ENCODE peak calls at places on chromosome 19, in five cellular contexts. One of them, this sample, is unnamed.

GRCh38 chr19:57560049-57560491 is 407 bp upstream of the ZNF550 start:
- DNase-seq in neural progenitor cell: no peak
- DNase-seq in A549: no peak
- DNase-seq in fibroblast of lung: peak
- DNase-seq in pancreas: peak
- DNase-seq in this sample: no peak

GRCh38 chr19:55546822-55547614 is 1.7 kb upstream of the SBK3 start:
- DNase-seq in neural progenitor cell: peak
- DNase-seq in A549: no peak
- DNase-seq in fibroblast of lung: peak
- DNase-seq in pancreas: no peak
- DNase-seq in this sample: no peak

GRCh38 chr19:31356587-31357314 is 7.5 kb upstream of the TSHZ3 start:
- DNase-seq in neural progenitor cell: peak
- DNase-seq in A549: no peak
- DNase-seq in fibroblast of lung: peak
- DNase-seq in pancreas: peak
- DNase-seq in this sample: peak

GRCh38 chr19:12802267-12803106 is 618 bp downstream of the THSD8 start:
- DNase-seq in neural progenitor cell: no peak
- DNase-seq in A549: no peak
- DNase-seq in fibroblast of lung: no peak
- DNase-seq in pancreas: no peak
- DNase-seq in this sample: no peak

GRCh38 chr19:18464646-18465045 is 26.7 kb upstream of the ISYNA1 start:
- DNase-seq in neural progenitor cell: no peak
- DNase-seq in A549: no peak
- DNase-seq in fibroblast of lung: peak
- DNase-seq in pancreas: peak
- DNase-seq in this sample: no peak

GRCh38 chr19:7427944-7428343 is 60.9 kb downstream of the PEX11G start:
- DNase-seq in neural progenitor cell: no peak
- DNase-seq in A549: no peak
- DNase-seq in fibroblast of lung: peak
- DNase-seq in pancreas: no peak
- DNase-seq in this sample: no peak

GRCh38 chr19:39074205-39074692 is 9.9 kb upstream of the ACP7 start:
- DNase-seq in neural progenitor cell: no peak
- DNase-seq in A549: no peak
- DNase-seq in fibroblast of lung: no peak
- DNase-seq in pancreas: no peak
- DNase-seq in this sample: no peak

GRCh38 chr19:28785961-28786360 is 427.0 kb downstream of the UQCRFS1 start:
- DNase-seq in neural progenitor cell: no peak
- DNase-seq in A549: no peak
- DNase-seq in fibroblast of lung: no peak
- DNase-seq in pancreas: no peak
- DNase-seq in this sample: no peak

GRCh38 chr19:37977992-37978391 is 71.0 kb downstream of the SIPA1L3 start:
- DNase-seq in neural progenitor cell: peak
- DNase-seq in A549: no peak
- DNase-seq in fibroblast of lung: peak
- DNase-seq in pancreas: no peak
- DNase-seq in this sample: no peak

GRCh38 chr19:1365964-1366695 is 17.6 kb upstream of the NDUFS7 start:
- DNase-seq in neural progenitor cell: no peak
- DNase-seq in A549: no peak
- DNase-seq in fibroblast of lung: no peak
- DNase-seq in pancreas: no peak
- DNase-seq in this sample: no peak
- TF ChIP-seq CTCF in neural progenitor cell: no peak
- TF ChIP-seq CTCF in A549: no peak
- TF ChIP-seq CTCF in fibroblast of lung: no peak
- TF ChIP-seq CTCF in pancreas: no peak
- TF ChIP-seq CTCF in this sample: no peak

DNA sequence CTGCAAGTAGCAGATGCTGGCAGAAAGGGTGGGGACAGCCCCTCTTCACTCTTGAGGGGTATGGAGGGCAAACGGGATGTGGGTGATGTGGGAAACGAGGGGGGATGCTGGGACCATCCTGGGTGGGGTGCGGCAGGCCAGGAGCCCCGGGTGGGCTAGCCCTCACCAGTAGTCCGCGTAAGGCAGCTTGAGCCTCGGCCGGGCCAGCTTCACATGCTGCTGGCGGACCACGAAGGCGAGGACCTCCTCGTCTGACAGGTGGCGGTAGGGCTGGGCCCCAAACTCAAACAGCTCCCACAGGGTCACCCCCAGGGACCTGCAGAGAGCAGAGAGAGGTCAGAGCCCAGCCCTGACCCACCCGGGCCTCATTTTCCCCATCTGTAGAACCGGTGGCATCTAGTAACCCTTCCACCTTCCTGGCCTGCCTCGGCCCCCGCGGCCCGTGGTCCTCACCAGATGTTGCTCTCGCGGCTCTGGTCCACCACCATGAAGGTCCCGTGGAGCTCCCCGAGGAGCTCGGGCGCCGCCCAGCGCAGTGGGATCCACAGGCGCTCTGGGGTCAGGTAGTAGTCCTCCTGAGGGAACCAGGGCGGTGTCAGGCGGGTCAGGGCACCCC is 10.7 kb downstream of the LMTK3 start:
- DNase-seq in neural progenitor cell: no peak
- DNase-seq in A549: no peak
- DNase-seq in fibroblast of lung: no peak
- DNase-seq in pancreas: no peak
- DNase-seq in this sample: no peak
- H3K4me3 ChIP-seq in neural progenitor cell: peak
- H3K4me3 ChIP-seq in A549: peak
- H3K4me3 ChIP-seq in fibroblast of lung: no peak
- H3K4me3 ChIP-seq in pancreas: peak
- H3K4me3 ChIP-seq in this sample: peak

GRCh38 chr19:50333235-50333736 is 4.1 kb upstream of the KCNC3 start:
- DNase-seq in neural progenitor cell: peak
- DNase-seq in A549: peak
- DNase-seq in fibroblast of lung: peak
- DNase-seq in pancreas: peak
- DNase-seq in this sample: peak
- TF ChIP-seq CTCF in neural progenitor cell: no peak
- TF ChIP-seq CTCF in A549: no peak
- TF ChIP-seq CTCF in fibroblast of lung: no peak
- TF ChIP-seq CTCF in pancreas: no peak
- TF ChIP-seq CTCF in this sample: no peak

DNA sequence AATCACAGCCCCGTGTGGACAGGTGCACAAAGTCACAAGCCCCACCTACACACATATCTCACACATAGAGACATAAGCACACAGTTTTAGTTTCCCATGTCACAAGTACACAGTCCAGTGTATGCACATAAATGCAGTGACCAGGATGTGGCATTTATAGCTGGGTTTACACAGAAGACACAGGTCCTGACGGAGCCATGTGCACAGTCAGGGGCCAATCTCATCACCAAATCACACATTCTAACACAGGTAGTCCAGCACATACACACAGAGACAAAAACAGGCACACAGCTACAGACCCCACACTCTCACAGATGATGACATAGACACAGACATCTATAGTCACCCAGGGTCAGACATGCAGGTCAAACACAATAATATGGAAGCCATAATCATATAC is 2.2 kb downstream of the NUMBL start:
- DNase-seq in neural progenitor cell: no peak
- DNase-seq in A549: no peak
- DNase-seq in fibroblast of lung: no peak
- DNase-seq in pancreas: no peak
- DNase-seq in this sample: no peak
- H3K4me3 ChIP-seq in neural progenitor cell: no peak
- H3K4me3 ChIP-seq in A549: no peak
- H3K4me3 ChIP-seq in fibroblast of lung: peak
- H3K4me3 ChIP-seq in pancreas: no peak
- H3K4me3 ChIP-seq in this sample: peak

DNA sequence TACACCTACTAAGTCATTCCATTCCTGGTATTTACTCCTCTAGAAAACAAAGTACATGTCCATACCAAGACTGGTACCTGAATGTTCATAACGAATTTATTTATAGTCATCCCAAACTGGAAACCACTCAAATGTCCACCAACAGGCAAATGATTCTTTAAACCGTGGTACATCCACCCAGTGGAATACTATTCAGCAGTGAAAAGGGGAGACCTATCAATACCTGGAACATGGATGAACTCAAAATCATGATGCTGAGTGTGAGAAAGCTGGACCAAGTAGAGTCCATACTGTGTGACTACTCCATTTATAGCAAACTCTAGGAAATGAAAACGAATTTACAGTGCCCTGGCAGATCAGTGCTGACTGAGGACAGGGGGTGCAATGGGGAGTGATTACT is 11.9 kb upstream of the NAPA start:
- DNase-seq in neural progenitor cell: no peak
- DNase-seq in A549: no peak
- DNase-seq in fibroblast of lung: no peak
- DNase-seq in pancreas: no peak
- DNase-seq in this sample: no peak
- TF ChIP-seq CTCF in neural progenitor cell: no peak
- TF ChIP-seq CTCF in A549: no peak
- TF ChIP-seq CTCF in fibroblast of lung: no peak
- TF ChIP-seq CTCF in pancreas: no peak
- TF ChIP-seq CTCF in this sample: no peak

GRCh38 chr19:40231544-40232424 is 5.3 kb upstream of the CCNP start:
- DNase-seq in neural progenitor cell: peak
- DNase-seq in A549: no peak
- DNase-seq in fibroblast of lung: no peak
- DNase-seq in pancreas: no peak
- DNase-seq in this sample: no peak

GRCh38 chr19:40231057-40231456 is 4.6 kb upstream of the CCNP start:
- DNase-seq in neural progenitor cell: no peak
- DNase-seq in A549: no peak
- DNase-seq in fibroblast of lung: no peak
- DNase-seq in pancreas: no peak
- DNase-seq in this sample: no peak

GRCh38 chr19:40232949-40233810 is 6.7 kb upstream of the CCNP start:
- DNase-seq in neural progenitor cell: no peak
- DNase-seq in A549: no peak
- DNase-seq in fibroblast of lung: no peak
- DNase-seq in pancreas: no peak
- DNase-seq in this sample: no peak

GRCh38 chr19:40233811-40234389 is 7.4 kb upstream of the CCNP start:
- DNase-seq in neural progenitor cell: no peak
- DNase-seq in A549: no peak
- DNase-seq in fibroblast of lung: no peak
- DNase-seq in pancreas: no peak
- DNase-seq in this sample: no peak

GRCh38 chr19:40232479-40232878 is 6.0 kb upstream of the CCNP start:
- DNase-seq in neural progenitor cell: no peak
- DNase-seq in A549: no peak
- DNase-seq in fibroblast of lung: no peak
- DNase-seq in pancreas: no peak
- DNase-seq in this sample: no peak
- H3K4me3 ChIP-seq in neural progenitor cell: no peak
- H3K4me3 ChIP-seq in A549: no peak
- H3K4me3 ChIP-seq in fibroblast of lung: no peak
- H3K4me3 ChIP-seq in pancreas: no peak
- H3K4me3 ChIP-seq in this sample: no peak

GRCh38 chr19:2763687-2764086 is 19.4 kb downstream of the SGTA start:
- DNase-seq in neural progenitor cell: no peak
- DNase-seq in A549: no peak
- DNase-seq in fibroblast of lung: no peak
- DNase-seq in pancreas: no peak
- DNase-seq in this sample: no peak

GRCh38 chr19:2759965-2760364 is 20.1 kb upstream of the SLC39A3 start:
- DNase-seq in neural progenitor cell: no peak
- DNase-seq in A549: no peak
- DNase-seq in fibroblast of lung: no peak
- DNase-seq in pancreas: no peak
- DNase-seq in this sample: no peak

GRCh38 chr19:2761309-2761677 is 21.5 kb upstream of the SLC39A3 start:
- DNase-seq in neural progenitor cell: no peak
- DNase-seq in A549: no peak
- DNase-seq in fibroblast of lung: no peak
- DNase-seq in pancreas: no peak
- DNase-seq in this sample: no peak

GRCh38 chr19:2762783-2763496 is 20.1 kb downstream of the SGTA start:
- DNase-seq in neural progenitor cell: no peak
- DNase-seq in A549: no peak
- DNase-seq in fibroblast of lung: no peak
- DNase-seq in pancreas: no peak
- DNase-seq in this sample: no peak

GRCh38 chr19:2761876-2762782 is 20.9 kb downstream of the SGTA start:
- DNase-seq in neural progenitor cell: no peak
- DNase-seq in A549: no peak
- DNase-seq in fibroblast of lung: no peak
- DNase-seq in pancreas: no peak
- DNase-seq in this sample: no peak
- TF ChIP-seq CTCF in neural progenitor cell: no peak
- TF ChIP-seq CTCF in A549: no peak
- TF ChIP-seq CTCF in fibroblast of lung: no peak
- TF ChIP-seq CTCF in pancreas: no peak
- TF ChIP-seq CTCF in this sample: no peak

GRCh38 chr19:53195265-53195879 is 2.2 kb upstream of the ZNF665 start:
- DNase-seq in neural progenitor cell: peak
- DNase-seq in A549: peak
- DNase-seq in fibroblast of lung: peak
- DNase-seq in pancreas: peak
- DNase-seq in this sample: peak

GRCh38 chr19:53196777-53197396 is 3.7 kb upstream of the ZNF665 start:
- DNase-seq in neural progenitor cell: peak
- DNase-seq in A549: no peak
- DNase-seq in fibroblast of lung: peak
- DNase-seq in pancreas: peak
- DNase-seq in this sample: peak

GRCh38 chr19:53190253-53190652 is 2.9 kb downstream of the ZNF665 start:
- DNase-seq in neural progenitor cell: no peak
- DNase-seq in A549: no peak
- DNase-seq in fibroblast of lung: no peak
- DNase-seq in pancreas: no peak
- DNase-seq in this sample: no peak

GRCh38 chr19:53192771-53193533 is at the start of gene ZNF665:
- DNase-seq in neural progenitor cell: peak
- DNase-seq in A549: no peak
- DNase-seq in fibroblast of lung: peak
- DNase-seq in pancreas: peak
- DNase-seq in this sample: peak

DNA sequence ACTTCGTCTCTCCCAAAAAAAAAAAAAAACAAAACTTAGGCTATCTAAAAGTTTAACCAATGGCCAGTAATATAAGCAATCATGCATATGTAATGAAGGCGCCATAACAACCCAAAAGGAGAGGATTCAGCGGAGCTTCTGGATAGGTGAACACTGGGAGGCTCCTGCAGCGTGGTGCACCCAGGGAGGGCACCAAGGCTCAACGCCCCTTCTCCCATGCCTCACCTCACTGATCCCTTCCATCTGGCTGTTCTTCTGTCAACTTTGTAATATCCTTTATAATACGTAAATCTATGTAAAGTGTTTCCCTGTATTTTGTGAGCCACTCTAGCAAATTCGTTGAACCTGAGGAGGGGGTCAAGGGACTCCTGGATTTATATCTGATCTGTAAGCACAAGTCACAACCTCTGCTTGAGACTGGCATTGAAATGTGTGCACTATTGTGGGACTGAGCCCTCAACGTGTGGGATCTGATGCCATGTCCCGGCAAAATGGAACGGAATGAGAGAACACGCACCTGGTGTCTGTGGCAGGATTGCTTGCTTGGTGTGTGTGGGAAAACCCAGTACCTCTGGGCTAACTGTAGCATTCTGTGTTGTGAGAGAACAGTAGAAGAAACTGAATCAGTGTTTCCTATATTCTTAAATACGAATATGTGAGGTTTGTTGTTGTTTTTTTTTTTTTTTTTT is 520 bp upstream of the ZNF665 start:
- DNase-seq in neural progenitor cell: no peak
- DNase-seq in A549: no peak
- DNase-seq in fibroblast of lung: no peak
- DNase-seq in pancreas: peak
- DNase-seq in this sample: no peak
- H3K4me3 ChIP-seq in neural progenitor cell: peak
- H3K4me3 ChIP-seq in A549: no peak
- H3K4me3 ChIP-seq in fibroblast of lung: no peak
- H3K4me3 ChIP-seq in pancreas: no peak
- H3K4me3 ChIP-seq in this sample: peak

This sample was measured in Peyer's patch.